ENCODE peak calls at places on chromosomes 7 and 10, in five cellular contexts. U is small intestine; A is NCI-H446 treated with DMSO at 0.1 percent for 48 hours; C is AML-193; J is activated CD4-positive, alpha-beta memory T cell treated with anti-CD3 and anti-CD28 coated beads for 36 hours. B is an unnamed sample.

GRCh38 chr10:68135922-68136718 is 26.8 kb downstream of the MYPN start:
- DNase-seq in U (peak; percentile 82), A (peak; percentile 57), C (no peak), J (no peak), B (peak; percentile 85)

GRCh38 chr7:90424720-90425119 is 21.5 kb downstream of the CLDN12 start:
- DNase-seq in U (no peak), A (no peak), C (no peak), J (no peak), B (no peak)

GRCh38 chr7:99693427-99694200 is 13.8 kb upstream of the CYP3A5 start:
- DNase-seq in U (peak; percentile 49), A (no peak), C (no peak), J (no peak), B (peak; percentile 23)

GRCh38 chr7:80499350-80499955 is 12.4 kb downstream of the GNAT3 start:
- DNase-seq in U (peak; percentile 43), A (peak; percentile 9), C (no peak), J (no peak), B (peak; percentile 91)

GRCh38 chr10:96578633-96579032 is 8.2 kb downstream of the TM9SF3 start:
- DNase-seq in U (peak; percentile 79), A (no peak), C (no peak), J (no peak), B (no peak)

GRCh38 chr10:34080485-34081346 is 734.4 kb downstream of the PARD3 start:
- DNase-seq in U (no peak), A (no peak), C (no peak), J (no peak), B (no peak)

GRCh38 chr10:13100349-13101294 is 659 bp downstream of the OPTN start:
- DNase-seq in U (peak; percentile 65), A (no peak), C (peak; percentile 3), J (peak; percentile 48), B (peak; percentile 41)

GRCh38 chr10:29736325-29737208 is 101.8 kb upstream of the SVIL start:
- DNase-seq in U (peak; percentile 56), A (no peak), C (no peak), J (peak; percentile 24), B (peak; percentile 37)

GRCh38 chr7:130096243-130096827 is 26.0 kb downstream of the KLHDC10 start:
- DNase-seq in U (no peak), A (peak; percentile 5), C (no peak), J (no peak), B (no peak)

GRCh38 chr10:79298403-79299244 is 48.6 kb upstream of the PPIF start:
- DNase-seq in U (peak; percentile 78), A (no peak), C (no peak), J (peak; percentile 82), B (peak; percentile 94)

GRCh38 chr10:106931159-106931852 is 233.2 kb downstream of the SORCS1 start:
- DNase-seq in U (no peak), A (no peak), C (no peak), J (no peak), B (no peak)

GRCh38 chr10:71613303-71613777 is 106.2 kb downstream of the C10orf105 start:
- DNase-seq in U (peak; percentile 96), A (no peak), C (no peak), J (no peak), B (peak; percentile 77)